ENCODE peak calls at places on chromosomes 7 and 10, in four cellular contexts. I, C, L and N are unnamed samples.

GRCh38 chr7:11458736-11459483 is 373.1 kb downstream of the THSD7A start:
- DNase-seq in I (no peak), L (no peak), C (no peak), N (no peak)

GRCh38 chr7:24668922-24669635 is 88.2 kb downstream of the GSDME start:
- DNase-seq in L (no peak), I (no peak), C (no peak), N (no peak)

GRCh38 chr10:104128214-104128613 is 6.2 kb downstream of the SFR1 start:
- DNase-seq in L (no peak), C (no peak), I (no peak), N (no peak)

GRCh38 chr7:21430575-21430954 is 2.7 kb downstream of the SP4 start:
- DNase-seq in L (no peak), C (no peak), I (no peak), N (no peak)

GRCh38 chr7:22811746-22812280 is 10.8 kb downstream of the TOMM7 start:
- DNase-seq in I (no peak), L (no peak), C (no peak), N (no peak)

GRCh38 chr10:6162589-6163356 is 40.0 kb upstream of the PFKFB3 start:
- DNase-seq in C (no peak), I (no peak), L (no peak), N (no peak)

GRCh38 chr10:33421789-33422188 is 87.3 kb upstream of the NRP1 start:
- DNase-seq in C (no peak), L (no peak), I (no peak), N (no peak)

GRCh38 chr10:118712930-118713634 is 41.7 kb downstream of the CACUL1 start:
- DNase-seq in L (no peak), C (no peak), I (peak), N (peak)

GRCh38 chr7:157192861-157193260 is 54.1 kb downstream of the UBE3C start:
- DNase-seq in I (no peak), C (no peak), L (no peak), N (no peak)

GRCh38 chr10:44662002-44662401 is 249.1 kb upstream of the TMEM72 start:
- DNase-seq in I (no peak), L (no peak), C (no peak), N (no peak)

GRCh38 chr10:6537704-6538103 is 42.4 kb downstream of the PRKCQ start:
- DNase-seq in L (no peak), C (no peak), I (no peak), N (no peak)

GRCh38 chr7:108448777-108449576 is 7.3 kb downstream of the NRCAM start:
- DNase-seq in L (no peak), I (peak), C (no peak), N (no peak)

GRCh38 chr7:25842201-25842726 is 309.7 kb upstream of the NFE2L3 start:
- DNase-seq in I (no peak), L (no peak), C (no peak), N (no peak)
- H3K4me3 ChIP-seq in I (no peak), L (no peak), C (no peak), N (no peak)

GRCh38 chr10:112471878-112472487 is 25.0 kb downstream of the VTI1A start:
- DNase-seq in C (peak), L (peak), I (peak), N (peak)

DNA sequence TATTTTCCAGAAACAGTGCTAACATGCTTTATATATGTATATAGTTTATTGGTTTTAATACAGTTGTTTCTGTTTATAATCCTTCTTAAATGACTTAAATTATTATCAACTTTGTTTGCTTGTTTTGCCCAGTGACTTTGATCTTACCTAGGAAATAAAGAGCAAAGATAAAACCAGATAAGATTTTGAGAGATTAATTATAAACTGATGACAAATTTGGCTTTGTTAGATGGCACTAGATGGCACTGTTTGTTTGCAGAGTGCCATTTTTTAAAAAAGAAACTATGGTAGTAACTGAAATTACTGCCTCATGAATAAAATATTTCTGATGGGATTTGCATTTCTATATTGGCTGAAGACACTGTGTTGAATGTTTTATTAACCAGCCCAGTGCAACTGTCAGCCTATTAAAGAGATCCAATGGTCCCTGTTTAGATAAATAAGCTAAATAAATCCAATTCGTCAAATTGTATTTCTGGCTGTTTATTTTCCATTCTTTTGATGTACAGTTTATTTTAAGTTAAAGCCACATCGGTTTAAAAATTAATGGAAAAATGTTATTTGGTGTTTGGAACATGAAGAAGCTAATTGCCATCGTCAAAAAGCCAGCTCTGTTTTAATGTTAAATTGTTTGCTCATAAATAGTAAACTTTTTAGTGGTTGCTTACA is 28.7 kb downstream of the VTI1A start:
- DNase-seq in L (no peak), C (no peak), I (no peak), N (no peak)
- TF ChIP-seq TCF12 in L (no peak), C (no peak), I (no peak), N (no peak)

DNA sequence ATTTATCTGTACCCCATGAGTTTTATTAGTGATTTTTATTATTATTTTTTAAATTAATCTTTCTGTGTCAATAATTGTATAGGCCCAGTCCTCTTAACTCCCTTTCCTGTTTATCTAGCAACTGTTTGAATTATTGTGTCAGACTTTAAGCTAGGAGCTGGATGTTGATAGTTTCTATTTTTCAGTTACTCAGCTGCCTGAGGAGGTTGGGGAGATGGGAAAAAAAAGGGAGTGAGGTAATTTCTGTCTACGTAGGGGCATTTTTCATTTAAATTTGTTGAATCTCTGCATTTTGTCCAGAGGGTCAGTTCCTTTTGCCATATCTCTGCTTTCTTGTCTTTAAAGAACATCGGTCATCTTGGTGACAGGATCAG is 5.0 kb upstream of the ZNF518A start:
- DNase-seq in I (no peak), L (peak), C (no peak), N (no peak)
- H3K4me3 ChIP-seq in I (no peak), L (peak), C (no peak), N (peak)

GRCh38 chr10:21171936-21172773 is 275.0 kb upstream of the NEBL start:
- DNase-seq in I (no peak), C (no peak), L (no peak), N (no peak)
- TF ChIP-seq TCF12 in I (no peak), C (no peak), L (no peak), N (no peak)

GRCh38 chr10:96415896-96416554 is 57.2 kb upstream of the OPALIN start:
- DNase-seq in I (no peak), C (no peak), L (no peak), N (peak)
- H3K4me3 ChIP-seq in I (no peak), C (no peak), L (no peak), N (no peak)

GRCh38 chr7:149000961-149001360 is 27.3 kb downstream of the PDIA4 start:
- DNase-seq in L (no peak), C (no peak), I (no peak), N (no peak)
- TF ChIP-seq TCF12 in L (no peak), C (no peak), I (no peak), N (no peak)

DNA sequence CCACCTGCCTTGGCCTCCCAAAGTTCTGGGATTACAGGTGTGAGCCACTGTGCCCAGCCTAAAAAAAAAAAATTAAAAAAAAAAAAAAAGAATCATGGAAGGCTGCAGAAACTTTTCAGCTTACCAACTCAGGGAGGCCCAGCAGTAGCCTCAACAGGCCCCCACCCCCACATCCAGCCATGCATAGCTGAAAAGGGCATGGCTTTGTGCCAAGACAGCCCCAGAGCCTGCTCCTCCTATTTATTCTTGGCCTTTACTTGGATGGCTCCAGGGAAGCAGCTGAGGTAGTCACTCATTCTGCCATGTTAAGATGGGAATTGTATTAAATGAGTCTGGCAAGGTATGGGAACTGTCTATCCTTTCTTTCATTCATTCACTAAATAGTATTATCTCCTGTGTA is 13.8 kb upstream of the CNNM2 start:
- DNase-seq in L (no peak), C (no peak), I (no peak), N (no peak)
- H3K4me3 ChIP-seq in L (no peak), C (no peak), I (no peak), N (no peak)

DNA sequence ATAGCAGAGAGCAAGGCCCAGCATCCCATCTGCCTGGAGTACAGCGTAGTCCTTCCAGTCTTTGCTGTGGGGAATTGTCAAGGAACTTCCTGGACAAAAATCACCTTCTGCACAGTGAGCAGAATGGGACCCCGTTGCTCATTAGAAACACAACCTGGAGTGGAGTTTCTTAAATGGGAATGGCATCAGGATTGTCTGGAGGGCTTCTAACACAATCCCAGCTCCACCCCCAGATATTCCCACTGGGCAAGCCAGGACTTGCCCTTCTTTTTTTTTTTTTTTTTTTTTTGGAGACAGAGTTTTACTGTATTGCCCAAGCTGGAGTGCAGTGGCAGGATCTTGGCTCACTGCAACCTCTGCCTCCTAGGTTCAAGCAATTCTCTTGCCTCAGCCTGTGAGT is 356.4 kb downstream of the GALNT17 start:
- DNase-seq in L (no peak), C (no peak), I (no peak), N (no peak)
- TF ChIP-seq TCF12 in L (no peak), C (no peak), I (no peak), N (no peak)

DNA sequence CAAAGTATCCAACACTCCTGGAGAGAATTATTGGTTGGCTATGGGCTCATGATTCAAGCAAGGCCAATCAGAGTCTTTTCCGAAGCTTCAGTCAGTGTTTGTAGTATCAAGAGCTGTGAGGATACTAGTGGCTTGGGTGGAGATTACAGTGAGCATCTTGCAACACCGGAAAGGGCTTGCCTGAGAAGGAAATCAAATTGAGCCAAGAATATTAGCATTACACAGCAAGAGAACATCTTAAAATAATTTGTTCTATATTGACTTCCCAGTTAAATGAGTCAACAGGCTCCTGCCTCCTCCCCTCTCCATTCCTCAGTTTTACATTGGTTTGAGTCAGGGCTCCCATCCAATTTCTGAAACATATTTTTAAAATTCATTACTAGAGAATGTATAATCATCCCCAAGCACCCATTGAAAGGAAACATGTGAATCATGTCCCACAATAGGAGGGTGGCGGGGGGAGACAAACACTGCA is 127.4 kb downstream of the ELAPOR2 start:
- DNase-seq in L (no peak), C (no peak), I (no peak), N (no peak)
- H3K4me3 ChIP-seq in L (no peak), C (no peak), I (no peak), N (no peak)

DNA sequence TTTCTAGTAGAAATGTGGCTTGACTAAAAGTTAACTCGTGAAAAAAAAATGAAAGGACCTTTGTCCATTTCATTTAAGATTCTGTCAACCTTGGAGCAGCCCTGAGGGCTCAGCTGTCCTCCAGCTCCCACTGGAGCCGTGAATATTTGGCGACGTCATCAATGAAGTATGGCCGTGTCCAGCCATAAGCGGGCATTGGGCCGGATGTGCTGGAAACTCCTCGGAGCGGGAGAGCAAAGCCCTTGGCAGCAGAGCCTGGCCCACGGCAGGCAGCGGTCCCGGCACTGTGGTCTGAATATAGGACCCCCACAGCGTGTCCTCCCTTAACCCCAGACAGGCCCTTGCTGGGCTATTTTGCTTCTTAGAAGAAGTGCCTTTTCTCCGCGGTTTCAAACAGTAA is 50.0 kb downstream of the JAKMIP3 start:
- DNase-seq in I (no peak), C (no peak), L (no peak), N (no peak)
- TF ChIP-seq TCF12 in I (no peak), C (no peak), L (no peak), N (no peak)